ENCODE peak calls at places on chromosomes 6 and 20, in ten cellular contexts. I is H9; C is breast epithelium; D is neural progenitor cell; T is psoas muscle; V is endothelial cell of umbilical vein; O is heart right ventricle; G is CD8-positive, alpha-beta T cell; E is PC-9; H is foreskin keratinocyte. M is an unnamed sample. For H3K27me3 and H3K4me1, the result is how much of the 10 kb centered on the place peaks cover.

GRCh38 chr6:149614352-149614751 is 34.2 kb downstream of the KATNA1 start:
- DNase-seq in I (no peak), C (no peak), D (no peak), T (no peak), V (no peak), O (no peak), G (no peak), E (no peak), H (peak), M (no peak)

GRCh38 chr6:156910938-156911337 is 133.8 kb downstream of the ARID1B start:
- DNase-seq in I (no peak), C (no peak), D (no peak), T (no peak), V (no peak), O (no peak), G (no peak), E (no peak), H (no peak), M (no peak)

GRCh38 chr6:5260111-5260620 is 584 bp downstream of the LYRM4 start:
- DNase-seq in I (peak), C (peak), D (peak), T (peak), V (peak), O (peak), G (peak), E (peak), H (peak), M (peak)

GRCh38 chr6:144377586-144377985 is 92.5 kb downstream of the UTRN start:
- DNase-seq in I (no peak), C (no peak), D (no peak), T (no peak), V (peak), O (no peak), G (no peak), E (no peak), H (no peak), M (no peak)

GRCh38 chr6:44004625-44005506 is 122.4 kb downstream of the MRPL14 start:
- DNase-seq in I (no peak), C (no peak), D (no peak), T (peak), V (no peak), O (peak), G (no peak), E (peak), H (no peak), M (no peak)

GRCh38 chr6:82118150-82118562 is 129.4 kb downstream of the IBTK start:
- DNase-seq in I (no peak), C (no peak), D (no peak), T (no peak), V (no peak), O (peak), G (no peak), E (no peak), H (no peak), M (no peak)

GRCh38 chr6:90195094-90195793 is 101.4 kb downstream of the BACH2 start:
- DNase-seq in I (no peak), C (no peak), D (no peak), T (no peak), V (no peak), O (no peak), G (no peak), E (no peak), H (no peak), M (no peak)

GRCh38 chr20:17967595-17968365 is 814 bp downstream of the SNX5 start:
- DNase-seq in I (no peak), C (no peak), D (no peak), T (no peak), V (peak), O (peak), G (no peak), E (no peak), H (peak), M (no peak)

GRCh38 chr6:89818977-89819335 is 638 bp downstream of the MDN1 start:
- DNase-seq in I (no peak), C (no peak), D (peak), T (no peak), V (peak), O (no peak), G (no peak), E (no peak), H (peak), M (peak)

GRCh38 chr6:20202070-20202658 is 10.1 kb downstream of the MBOAT1 start:
- DNase-seq in I (no peak), C (no peak), D (no peak), T (no peak), V (peak), O (no peak), G (no peak), E (no peak), H (peak), M (no peak)

GRCh38 chr6:41756354-41756753 is 9.2 kb upstream of the PGC start:
- DNase-seq in I (no peak), C (no peak), D (no peak), T (no peak), V (no peak), O (no peak), G (no peak), E (no peak), H (no peak), M (no peak)

GRCh38 chr20:44018684-44019637 is 104.3 kb downstream of the TOX2 start:
- DNase-seq in I (no peak), C (no peak), D (no peak), T (no peak), V (no peak), O (no peak), G (no peak), E (no peak), H (no peak), M (no peak)

GRCh38 chr6:115444079-115444478 is 616.6 kb downstream of the FRK start:
- DNase-seq in I (no peak), C (no peak), D (no peak), T (no peak), V (no peak), O (no peak), G (no peak), E (no peak), H (no peak), M (no peak)

GRCh38 chr6:161137839-161138544 is 135.9 kb downstream of the AGPAT4 start:
- DNase-seq in I (no peak), C (no peak), D (no peak), T (no peak), V (no peak), O (no peak), G (no peak), E (no peak), H (peak), M (no peak)

GRCh38 chr6:45328523-45328922 is 393 bp downstream of the RUNX2 start:
- DNase-seq in I (no peak), C (no peak), D (no peak), T (no peak), V (no peak), O (no peak), G (no peak), E (no peak), H (no peak), M (no peak)

GRCh38 chr6:6379573-6379972 is 59.1 kb upstream of the F13A1 start:
- DNase-seq in I (no peak), C (no peak), D (no peak), T (no peak), V (no peak), O (no peak), G (no peak), E (no peak), H (no peak), M (no peak)

GRCh38 chr6:152246554-152247337 is 390.4 kb downstream of the SYNE1 start:
- DNase-seq in I (no peak), C (no peak), D (no peak), T (no peak), V (no peak), O (peak), G (no peak), E (no peak), H (no peak), M (no peak)

GRCh38 chr6:13762648-13763441 is 51.2 kb upstream of the RANBP9 start:
- DNase-seq in I (no peak), C (peak), D (no peak), T (no peak), V (no peak), O (no peak), G (no peak), E (no peak), H (peak), M (peak)

GRCh38 chr20:10469599-10469998 is 34.5 kb downstream of the SLX4IP start:
- DNase-seq in I (no peak), C (peak), D (peak), T (no peak), V (peak), O (peak), G (no peak), E (no peak), H (peak), M (peak)

GRCh38 chr20:11754451-11754850 is 163.2 kb upstream of the BTBD3 start:
- DNase-seq in I (no peak), C (no peak), D (no peak), T (no peak), V (peak), O (no peak), G (no peak), E (no peak), H (peak), M (no peak)

GRCh38 chr20:50680106-50680960 is 11.0 kb downstream of the RIPOR3 start:
- DNase-seq in I (no peak), C (no peak), D (no peak), T (peak), V (no peak), O (no peak), G (no peak), E (peak), H (no peak), M (no peak)

GRCh38 chr6:93721386-93722048 is 302.2 kb upstream of the EPHA7 start:
- DNase-seq in I (peak), C (no peak), D (peak), T (no peak), V (peak), O (no peak), G (no peak), E (peak), H (no peak), M (no peak)

GRCh38 chr20:52593634-52594033 is 378.5 kb upstream of the TSHZ2 start:
- DNase-seq in I (no peak), C (no peak), D (no peak), T (no peak), V (no peak), O (no peak), G (no peak), E (no peak), H (peak), M (no peak)

GRCh38 chr6:116352515-116353471 is 18.0 kb upstream of the DSE start:
- DNase-seq in I (no peak), C (no peak), D (no peak), T (no peak), V (no peak), O (no peak), G (no peak), E (no peak), H (peak), M (no peak)

GRCh38 chr6:119484598-119484997 is 135.0 kb upstream of the MAN1A1 start:
- DNase-seq in I (no peak), C (peak), D (peak), T (no peak), V (no peak), O (no peak), G (no peak), E (peak), H (peak), M (no peak)

GRCh38 chr6:151702851-151703629 is 104.4 kb upstream of the ESR1 start:
- DNase-seq in I (no peak), C (no peak), D (no peak), T (no peak), V (no peak), O (no peak), G (no peak), E (peak), H (peak), M (no peak)

GRCh38 chr20:11499235-11499634 is 418.5 kb upstream of the BTBD3 start:
- DNase-seq in I (no peak), C (no peak), D (no peak), T (no peak), V (no peak), O (no peak), G (no peak), E (no peak), H (peak), M (no peak)

GRCh38 chr6:13924146-13924948 is 405 bp upstream of the RNF182 start:
- DNase-seq in I (peak), C (no peak), D (peak), T (peak), V (peak), O (peak), G (no peak), E (no peak), H (no peak), M (no peak)

GRCh38 chr6:18477301-18477941 is 90.3 kb downstream of the RNF144B start:
- DNase-seq in I (no peak), C (no peak), D (no peak), T (no peak), V (peak), O (no peak), G (no peak), E (no peak), H (peak), M (no peak)

GRCh38 chr20:10513931-10514575 is 78.9 kb downstream of the SLX4IP start:
- DNase-seq in I (no peak), C (no peak), D (no peak), T (no peak), V (peak), O (no peak), G (no peak), E (no peak), H (no peak), M (no peak)

GRCh38 chr20:16488086-16488485 is 85.2 kb downstream of the KIF16B start:
- DNase-seq in I (no peak), C (no peak), D (no peak), T (no peak), V (no peak), O (no peak), G (no peak), E (no peak), H (no peak), M (no peak)

GRCh38 chr6:106501836-106502447 is 127.4 kb downstream of the RTN4IP1 start:
- DNase-seq in I (no peak), C (no peak), D (no peak), T (no peak), V (no peak), O (no peak), G (no peak), E (no peak), H (no peak), M (no peak)

GRCh38 chr20:63955281-63955845 is 853 bp downstream of the UCKL1 start:
- DNase-seq in I (no peak), C (no peak), D (peak), T (no peak), V (peak), O (no peak), G (no peak), E (peak), H (no peak), M (no peak)

GRCh38 chr20:1185781-1186334 is 1.1 kb upstream of the TMEM74B start:
- DNase-seq in I (peak), C (no peak), D (peak), T (no peak), V (peak), O (peak), G (no peak), E (peak), H (no peak), M (no peak)

GRCh38 chr6:157059781-157060180 is 263.5 kb downstream of the TMEM242 start:
- DNase-seq in I (no peak), C (peak), D (peak), T (no peak), V (peak), O (peak), G (no peak), E (no peak), H (no peak), M (peak)

GRCh38 chr20:32480361-32481199 is 104.6 kb downstream of the NOL4L start:
- DNase-seq in I (peak), C (no peak), D (peak), T (no peak), V (peak), O (no peak), G (no peak), E (no peak), H (no peak), M (no peak)

GRCh38 chr6:390914-391558 is 516 bp upstream of the IRF4 start:
- DNase-seq in I (peak), C (no peak), D (peak), T (no peak), V (no peak), O (no peak), G (no peak), E (no peak), H (no peak), M (no peak)
- H3K27me3 ChIP-seq in I (under half), C (under half), D (half or more), T (under half), V (under half), O (half or more), G (under half), E (under half), H (half or more), M (under half)

GRCh38 chr6:10407018-10407673 is 7.7 kb downstream of the TFAP2A start:
- DNase-seq in I (no peak), C (no peak), D (peak), T (no peak), V (no peak), O (no peak), G (no peak), E (no peak), H (no peak), M (no peak)
- H3K4me1 ChIP-seq in I (under half), C (under half), D (under half), T (under half), V (under half), O (under half), G (under half), E (half or more), H (under half), M (under half)

GRCh38 chr6:69914015-69914485 is 47.7 kb downstream of the COL19A1 start:
- DNase-seq in I (no peak), C (no peak), D (peak), T (no peak), V (no peak), O (no peak), G (no peak), E (no peak), H (no peak), M (no peak)
- TF ChIP-seq CTCF in I (peak), C (no peak), D (peak), T (no peak), V (no peak), O (no peak), G (no peak), E (no peak), H (peak), M (no peak)

GRCh38 chr20:62575976-62576722 is 66.2 kb upstream of the SLCO4A1 start:
- DNase-seq in I (no peak), C (no peak), D (no peak), T (peak), V (no peak), O (no peak), G (no peak), E (no peak), H (no peak), M (no peak)

GRCh38 chr20:62572980-62573379 is 69.3 kb upstream of the SLCO4A1 start:
- DNase-seq in I (no peak), C (no peak), D (peak), T (no peak), V (no peak), O (no peak), G (no peak), E (no peak), H (no peak), M (no peak)

GRCh38 chr20:62571667-62572344 is 70.5 kb upstream of the SLCO4A1 start:
- DNase-seq in I (peak), C (no peak), D (no peak), T (peak), V (no peak), O (no peak), G (no peak), E (no peak), H (no peak), M (no peak)

GRCh38 chr20:62574612-62574993 is 67.7 kb upstream of the SLCO4A1 start:
- DNase-seq in I (no peak), C (no peak), D (no peak), T (peak), V (no peak), O (no peak), G (no peak), E (no peak), H (no peak), M (no peak)

GRCh38 chr20:62573856-62574611 is 68.3 kb upstream of the SLCO4A1 start:
- DNase-seq in I (no peak), C (no peak), D (no peak), T (peak), V (no peak), O (no peak), G (no peak), E (no peak), H (no peak), M (no peak)
- H3K27me3 ChIP-seq in I (under half), C (under half), D (under half), T (under half), V (under half), O (under half), G (under half), E (half or more), H (half or more), M (under half)

DNA sequence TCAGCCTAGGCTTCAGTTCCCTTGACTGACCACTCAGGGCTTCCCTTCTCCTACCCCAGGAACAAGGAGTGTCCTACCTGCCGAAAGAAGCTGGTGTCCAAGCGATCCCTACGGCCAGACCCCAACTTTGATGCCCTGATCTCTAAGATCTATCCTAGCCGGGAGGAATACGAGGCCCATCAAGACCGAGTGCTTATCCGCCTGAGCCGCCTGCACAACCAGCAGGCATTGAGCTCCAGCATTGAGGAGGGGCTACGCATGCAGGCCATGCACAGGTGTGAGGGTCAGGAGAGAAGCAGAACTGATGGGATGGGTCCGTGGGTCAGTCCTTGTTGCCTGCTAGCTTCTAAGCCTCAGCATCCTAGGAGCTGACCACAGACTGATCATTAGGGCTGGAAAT is 1.6 kb downstream of the RING1 start:
- DNase-seq in I (no peak), C (no peak), D (no peak), T (no peak), V (no peak), O (no peak), G (no peak), E (no peak), H (no peak), M (no peak)
- H3K4me1 ChIP-seq in I (under half), C (under half), D (under half), T (under half), V (under half), O (half or more), G (half or more), E (under half), H (under half), M (under half)

GRCh38 chr6:37535701-37536461 is 36.2 kb upstream of the CCDC167 start:
- DNase-seq in I (peak), C (no peak), D (peak), T (no peak), V (no peak), O (no peak), G (no peak), E (peak), H (no peak), M (no peak)
- TF ChIP-seq CTCF in I (peak), C (no peak), D (peak), T (no peak), V (no peak), O (no peak), G (no peak), E (no peak), H (peak), M (no peak)

DNA sequence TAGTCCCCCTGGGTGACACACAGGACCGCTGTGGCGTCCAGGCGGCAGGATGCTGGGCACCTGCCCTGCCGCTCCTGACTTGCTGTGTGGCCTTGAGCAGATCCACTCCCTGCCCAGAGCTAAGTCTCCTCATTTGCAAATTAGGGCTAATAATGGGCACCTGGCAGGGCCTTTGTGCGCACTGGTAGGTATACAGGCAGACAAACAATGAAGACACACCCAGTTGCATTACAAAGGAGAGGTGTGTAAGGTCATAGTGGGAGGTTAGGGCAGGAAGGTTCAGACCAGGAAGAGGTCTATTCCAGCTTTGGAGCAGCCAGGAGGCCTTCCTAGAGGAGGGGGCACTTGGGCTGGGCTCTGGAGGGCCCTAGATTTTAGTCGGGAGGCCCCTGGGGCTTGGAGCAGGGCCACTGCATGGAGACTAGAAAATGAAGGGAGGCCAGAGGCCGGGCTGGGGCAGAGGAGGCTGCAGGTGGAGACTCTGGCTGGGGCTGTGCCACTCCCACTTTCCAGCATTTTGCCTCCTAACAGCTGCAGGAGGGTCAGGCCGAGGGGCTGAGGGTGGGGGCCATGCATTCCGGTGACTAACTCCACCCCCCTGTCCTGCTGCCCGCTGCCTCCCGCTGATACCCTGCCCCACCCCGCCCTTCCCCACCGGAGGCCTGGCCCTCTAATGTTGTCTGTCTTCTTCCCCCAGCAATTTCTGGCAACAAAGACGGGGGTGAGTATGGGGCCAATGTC is 28.5 kb downstream of the MYH7B start:
- DNase-seq in I (peak), C (no peak), D (peak), T (peak), V (no peak), O (no peak), G (no peak), E (no peak), H (no peak), M (no peak)
- H3K27me3 ChIP-seq in I (under half), C (under half), D (under half), T (under half), V (under half), O (under half), G (under half), E (under half), H (under half), M (under half)

GRCh38 chr6:16326531-16326930 is 88.1 kb downstream of the GMPR start:
- DNase-seq in I (no peak), C (no peak), D (no peak), T (no peak), V (no peak), O (no peak), G (no peak), E (no peak), H (no peak), M (no peak)

GRCh38 chr6:16324184-16324583 is 85.8 kb downstream of the GMPR start:
- DNase-seq in I (no peak), C (no peak), D (no peak), T (no peak), V (no peak), O (no peak), G (no peak), E (no peak), H (no peak), M (no peak)

GRCh38 chr6:16322666-16323312 is 84.4 kb downstream of the GMPR start:
- DNase-seq in I (peak), C (no peak), D (peak), T (peak), V (no peak), O (peak), G (peak), E (no peak), H (peak), M (peak)

GRCh38 chr6:16326971-16327776 is 88.8 kb downstream of the GMPR start:
- DNase-seq in I (no peak), C (no peak), D (no peak), T (no peak), V (no peak), O (no peak), G (no peak), E (no peak), H (no peak), M (no peak)

GRCh38 chr6:16324622-16325225 is 86.3 kb downstream of the GMPR start:
- DNase-seq in I (no peak), C (no peak), D (no peak), T (no peak), V (no peak), O (no peak), G (no peak), E (no peak), H (no peak), M (no peak)
- H3K4me1 ChIP-seq in I (under half), C (under half), D (under half), T (under half), V (under half), O (under half), G (under half), E (under half), H (under half), M (under half)